ENCODE peak calls at places on chromosome 15, in four cellular contexts. Q is AG04450; E is activated T-helper 1 cell treated with anti-CD3 and anti-CD28 coated beads, Interleukin-2, amount 50 U/mL, for 16 hours; G is putamen. X is an unnamed sample.

GRCh38 chr15:63775303-63775702 is 58.4 kb downstream of the HERC1 start:
- DNase-seq in Q (no peak), G (no peak), E (no peak), X (no peak)

GRCh38 chr15:77673801-77674317 is 41.1 kb upstream of the LINGO1 start:
- DNase-seq in G (no peak), E (no peak), Q (no peak), X (no peak)

GRCh38 chr15:82064824-82065223 is 19.0 kb upstream of the MEX3B start:
- DNase-seq in Q (no peak), G (no peak), E (no peak), X (no peak)

GRCh38 chr15:78323693-78324092 is 16.5 kb upstream of the CRABP1 start:
- DNase-seq in E (no peak), G (no peak), Q (no peak), X (no peak)

GRCh38 chr15:67927501-67928156 is 87.8 kb upstream of the RNU6-1 start:
- DNase-seq in Q (peak), E (no peak), G (peak), X (peak)

GRCh38 chr15:72033711-72034110 is 84.2 kb downstream of the MYO9A start:
- DNase-seq in Q (no peak), G (no peak), E (no peak), X (no peak)

GRCh38 chr15:39096608-39097007 is 484.3 kb upstream of the THBS1 start:
- DNase-seq in G (no peak), E (no peak), Q (no peak), X (no peak)

GRCh38 chr15:57824186-57824585 is 117.7 kb downstream of the POLR2M start:
- DNase-seq in G (no peak), E (no peak), Q (no peak), X (no peak)

GRCh38 chr15:72934006-72934405 is 118.3 kb upstream of the NEO1 start:
- DNase-seq in E (no peak), Q (no peak), G (no peak), X (no peak)

GRCh38 chr15:80489030-80489594 is 84.9 kb downstream of the ARNT2 start:
- DNase-seq in E (no peak), Q (peak), G (no peak), X (no peak)

GRCh38 chr15:27412413-27412812 is 441.4 kb downstream of the GABRG3 start:
- DNase-seq in E (no peak), G (no peak), Q (no peak), X (no peak)

GRCh38 chr15:98856540-98856907 is 151.1 kb downstream of the PGPEP1L start:
- DNase-seq in G (no peak), E (no peak), Q (peak), X (peak)

GRCh38 chr15:80153900-80154299 is 1.1 kb downstream of the FAH start:
- DNase-seq in Q (no peak), G (no peak), E (no peak), X (no peak)

GRCh38 chr15:76159282-76159681 is 99.5 kb downstream of the TMEM266 start:
- DNase-seq in E (no peak), G (no peak), Q (no peak), X (no peak)

GRCh38 chr15:39429898-39430357 is 151.0 kb upstream of the THBS1 start:
- DNase-seq in Q (peak), E (no peak), G (no peak), X (peak)

GRCh38 chr15:55546718-55547117 is 38.7 kb upstream of the DNAAF4 start:
- DNase-seq in E (no peak), G (no peak), Q (no peak), X (no peak)

GRCh38 chr15:89677381-89677780 is 1.8 kb downstream of the PLIN1 start:
- DNase-seq in G (no peak), Q (no peak), E (no peak), X (no peak)

GRCh38 chr15:71530116-71530515 is 280.2 kb upstream of the NR2E3 start:
- DNase-seq in E (no peak), G (no peak), Q (no peak), X (no peak)

GRCh38 chr15:84715442-84716035 is 400 bp downstream of the SEC11A start:
- DNase-seq in Q (no peak), G (no peak), E (no peak), X (no peak)

GRCh38 chr15:42608110-42608531 is 32.7 kb downstream of the STARD9 start:
- DNase-seq in E (no peak), G (no peak), Q (no peak), X (no peak)

GRCh38 chr15:41782486-41783271 is 8.4 kb downstream of the MAPKBP1 start:
- DNase-seq in E (no peak), G (no peak), Q (no peak), X (no peak)

GRCh38 chr15:24823473-24823872 is 131.3 kb upstream of the SNRPN start:
- DNase-seq in Q (no peak), G (peak), E (no peak), X (no peak)

GRCh38 chr15:65028921-65029735 is at the start of gene MTFMT:
- DNase-seq in Q (no peak), E (peak), G (peak), X (peak)

GRCh38 chr15:68582864-68583263 is 4.1 kb downstream of the CORO2B start:
- DNase-seq in G (no peak), Q (no peak), E (no peak), X (no peak)

GRCh38 chr15:97235285-97235985 is 725.1 kb upstream of the ARRDC4 start:
- DNase-seq in G (peak), E (no peak), Q (no peak), X (peak)

GRCh38 chr15:81357178-81357686 is 16.8 kb downstream of the TMC3 start:
- DNase-seq in Q (no peak), G (no peak), E (no peak), X (no peak)

GRCh38 chr15:72288291-72288690 is 15.9 kb upstream of the PARP6 start:
- DNase-seq in Q (no peak), G (no peak), E (no peak), X (no peak)

GRCh38 chr15:42239528-42240245 is 31.6 kb upstream of the VPS39 start:
- DNase-seq in Q (peak), G (no peak), E (no peak), X (peak)

GRCh38 chr15:49421991-49422390 is 1.1 kb upstream of the FGF7 start:
- DNase-seq in Q (peak), G (peak), E (no peak), X (no peak)

GRCh38 chr15:81398910-81399551 is 25.0 kb upstream of the TMC3 start:
- DNase-seq in Q (no peak), G (no peak), E (no peak), X (no peak)

GRCh38 chr15:39358441-39359041 is 222.3 kb upstream of the THBS1 start:
- DNase-seq in E (no peak), G (no peak), Q (peak), X (no peak)

GRCh38 chr15:83030021-83030420 is 18.6 kb upstream of the C15orf40 start:
- DNase-seq in E (no peak), Q (no peak), G (no peak), X (no peak)

GRCh38 chr15:42494998-42495360 is 455 bp upstream of the SNAP23 start:
- DNase-seq in Q (no peak), E (no peak), G (peak), X (no peak)

GRCh38 chr15:75195122-75195765 is 6.4 kb upstream of the C15orf39 start:
- DNase-seq in G (no peak), E (no peak), Q (no peak), X (no peak)

GRCh38 chr15:58293622-58294550 is 137.9 kb upstream of the LIPC start:
- DNase-seq in G (no peak), Q (no peak), E (no peak), X (no peak)

GRCh38 chr15:26838742-26839460 is 28.0 kb upstream of the GABRA5 start:
- DNase-seq in Q (no peak), G (no peak), E (no peak), X (no peak)

GRCh38 chr15:45690581-45691260 is 55.9 kb downstream of the SQOR start:
- DNase-seq in G (no peak), E (no peak), Q (no peak), X (no peak)

GRCh38 chr15:60134609-60135008 is 130.5 kb downstream of the FOXB1 start:
- DNase-seq in G (no peak), Q (no peak), E (no peak), X (no peak)